ENCODE peak calls at places on chromosomes 11 and 22, in six cellular contexts. One of them, this sample, is unnamed.

GRCh38 chr11:27462543-27462942 is 10.0 kb downstream of the LGR4 start:
- DNase-seq in sigmoid colon: no peak
- DNase-seq in uterus: no peak
- DNase-seq in transverse colon: no peak
- DNase-seq in heart left ventricle: no peak
- DNase-seq in stomach: no peak
- DNase-seq in this sample: no peak

GRCh38 chr11:47607380-47607779 is 13.2 kb upstream of the C1QTNF4 start:
- DNase-seq in sigmoid colon: no peak
- DNase-seq in stomach: no peak
- DNase-seq in uterus: peak; percentile 72
- DNase-seq in heart left ventricle: peak; percentile 39
- DNase-seq in transverse colon: no peak
- DNase-seq in this sample: no peak

GRCh38 chr11:72220696-72221363 is 3.7 kb upstream of the INPPL1 start:
- DNase-seq in heart left ventricle: no peak
- DNase-seq in transverse colon: no peak
- DNase-seq in uterus: no peak
- DNase-seq in sigmoid colon: no peak
- DNase-seq in stomach: peak; percentile 22
- DNase-seq in this sample: no peak

GRCh38 chr11:127620660-127621059 is 620.1 kb upstream of the KIRREL3 start:
- DNase-seq in stomach: no peak
- DNase-seq in heart left ventricle: no peak
- DNase-seq in transverse colon: no peak
- DNase-seq in uterus: no peak
- DNase-seq in sigmoid colon: no peak
- DNase-seq in this sample: no peak

GRCh38 chr11:62139526-62140301 is 15.9 kb downstream of the INCENP start:
- DNase-seq in heart left ventricle: no peak
- DNase-seq in uterus: no peak
- DNase-seq in transverse colon: no peak
- DNase-seq in stomach: no peak
- DNase-seq in sigmoid colon: no peak
- DNase-seq in this sample: no peak

GRCh38 chr22:41598081-41598480 is 8.4 kb upstream of the PMM1 start:
- DNase-seq in sigmoid colon: no peak
- DNase-seq in stomach: no peak
- DNase-seq in heart left ventricle: no peak
- DNase-seq in transverse colon: no peak
- DNase-seq in uterus: no peak
- DNase-seq in this sample: no peak

GRCh38 chr22:20615533-20616450 is 108.4 kb downstream of the MED15 start:
- DNase-seq in stomach: no peak
- DNase-seq in sigmoid colon: no peak
- DNase-seq in transverse colon: no peak
- DNase-seq in heart left ventricle: no peak
- DNase-seq in uterus: no peak
- DNase-seq in this sample: no peak

GRCh38 chr11:124751391-124751740 is 689 bp downstream of the VSIG2 start:
- DNase-seq in stomach: no peak
- DNase-seq in transverse colon: no peak
- DNase-seq in sigmoid colon: no peak
- DNase-seq in uterus: no peak
- DNase-seq in heart left ventricle: no peak
- DNase-seq in this sample: no peak

GRCh38 chr22:35987487-35987886 is 41.1 kb downstream of the RBFOX2 start:
- DNase-seq in heart left ventricle: no peak
- DNase-seq in uterus: no peak
- DNase-seq in sigmoid colon: no peak
- DNase-seq in transverse colon: no peak
- DNase-seq in stomach: no peak
- DNase-seq in this sample: no peak

GRCh38 chr11:94011478-94011877 is 9.7 kb upstream of the HEPHL1 start:
- DNase-seq in heart left ventricle: no peak
- DNase-seq in uterus: no peak
- DNase-seq in transverse colon: no peak
- DNase-seq in sigmoid colon: no peak
- DNase-seq in stomach: no peak
- DNase-seq in this sample: no peak

GRCh38 chr11:132551011-132551410 is 981.3 kb downstream of the OPCML start:
- DNase-seq in heart left ventricle: no peak
- DNase-seq in sigmoid colon: no peak
- DNase-seq in uterus: no peak
- DNase-seq in stomach: no peak
- DNase-seq in transverse colon: no peak
- DNase-seq in this sample: no peak

GRCh38 chr22:27715078-27715477 is 86.5 kb downstream of the MN1 start:
- DNase-seq in uterus: no peak
- DNase-seq in heart left ventricle: no peak
- DNase-seq in sigmoid colon: no peak
- DNase-seq in transverse colon: no peak
- DNase-seq in stomach: no peak
- DNase-seq in this sample: no peak

GRCh38 chr11:66002648-66003225 is 434 bp downstream of the BANF1 start:
- DNase-seq in uterus: peak; percentile 57
- DNase-seq in heart left ventricle: no peak
- DNase-seq in transverse colon: peak; percentile 68
- DNase-seq in stomach: peak; percentile 70
- DNase-seq in sigmoid colon: peak; percentile 82
- DNase-seq in this sample: peak; percentile 69

GRCh38 chr11:117836077-117836960 is 11.8 kb upstream of the FXYD2 start:
- DNase-seq in stomach: peak; percentile 22
- DNase-seq in uterus: peak; percentile 10
- DNase-seq in transverse colon: peak; percentile 4
- DNase-seq in heart left ventricle: peak; percentile 5
- DNase-seq in sigmoid colon: peak; percentile 61
- DNase-seq in this sample: no peak

GRCh38 chr11:1153951-1154487 is 3.7 kb upstream of the MUC5AC start:
- DNase-seq in sigmoid colon: peak; percentile 67
- DNase-seq in stomach: peak; percentile 84
- DNase-seq in heart left ventricle: no peak
- DNase-seq in transverse colon: peak; percentile 35
- DNase-seq in uterus: peak; percentile 34
- DNase-seq in this sample: no peak

GRCh38 chr11:10325398-10326079 is 20.7 kb downstream of the ADM start:
- DNase-seq in uterus: no peak
- DNase-seq in stomach: no peak
- DNase-seq in transverse colon: no peak
- DNase-seq in heart left ventricle: no peak
- DNase-seq in sigmoid colon: no peak
- DNase-seq in this sample: no peak

GRCh38 chr22:27630754-27631153 is 170.8 kb downstream of the MN1 start:
- DNase-seq in stomach: no peak
- DNase-seq in heart left ventricle: no peak
- DNase-seq in transverse colon: no peak
- DNase-seq in sigmoid colon: no peak
- DNase-seq in uterus: no peak
- DNase-seq in this sample: no peak

GRCh38 chr11:68659158-68659921 is 25.0 kb upstream of the GAL start:
- DNase-seq in heart left ventricle: peak; percentile 67
- DNase-seq in uterus: peak; percentile 69
- DNase-seq in stomach: no peak
- DNase-seq in sigmoid colon: peak; percentile 78
- DNase-seq in transverse colon: peak; percentile 14
- DNase-seq in this sample: peak; percentile 93

GRCh38 chr22:49151256-49152131 is 676.2 kb downstream of the BRD1 start:
- DNase-seq in uterus: no peak
- DNase-seq in transverse colon: no peak
- DNase-seq in heart left ventricle: no peak
- DNase-seq in sigmoid colon: peak; percentile 61
- DNase-seq in stomach: no peak
- DNase-seq in this sample: no peak

GRCh38 chr11:117587416-117587815 is 209.6 kb downstream of the DSCAML1 start:
- DNase-seq in uterus: no peak
- DNase-seq in transverse colon: no peak
- DNase-seq in heart left ventricle: no peak
- DNase-seq in sigmoid colon: peak; percentile 43
- DNase-seq in stomach: no peak
- DNase-seq in this sample: no peak

GRCh38 chr11:105368711-105369110 is 229.1 kb upstream of the CARD18 start:
- DNase-seq in stomach: no peak
- DNase-seq in transverse colon: no peak
- DNase-seq in sigmoid colon: no peak
- DNase-seq in uterus: no peak
- DNase-seq in heart left ventricle: no peak
- DNase-seq in this sample: no peak

GRCh38 chr11:17722000-17722643 is 2.8 kb downstream of the MYOD1 start:
- DNase-seq in sigmoid colon: no peak
- DNase-seq in uterus: no peak
- DNase-seq in stomach: no peak
- DNase-seq in transverse colon: no peak
- DNase-seq in heart left ventricle: no peak
- DNase-seq in this sample: no peak
- TF ChIP-seq CTCF in sigmoid colon: no peak
- TF ChIP-seq CTCF in uterus: no peak
- TF ChIP-seq CTCF in stomach: no peak
- TF ChIP-seq CTCF in transverse colon: no peak
- TF ChIP-seq CTCF in heart left ventricle: peak; percentile 34
- TF ChIP-seq CTCF in this sample: no peak

GRCh38 chr11:16296243-16296642 is 60.1 kb downstream of the SOX6 start:
- DNase-seq in uterus: no peak
- DNase-seq in transverse colon: no peak
- DNase-seq in stomach: no peak
- DNase-seq in heart left ventricle: no peak
- DNase-seq in sigmoid colon: no peak
- DNase-seq in this sample: no peak
- H3K27ac ChIP-seq in uterus: no peak overlapping the region
- H3K27ac ChIP-seq in transverse colon: no peak overlapping the region
- H3K27ac ChIP-seq in stomach: no peak overlapping the region
- H3K27ac ChIP-seq in heart left ventricle: no peak overlapping the region
- H3K27ac ChIP-seq in sigmoid colon: no peak overlapping the region
- H3K27ac ChIP-seq in this sample: no peak overlapping the region

DNA sequence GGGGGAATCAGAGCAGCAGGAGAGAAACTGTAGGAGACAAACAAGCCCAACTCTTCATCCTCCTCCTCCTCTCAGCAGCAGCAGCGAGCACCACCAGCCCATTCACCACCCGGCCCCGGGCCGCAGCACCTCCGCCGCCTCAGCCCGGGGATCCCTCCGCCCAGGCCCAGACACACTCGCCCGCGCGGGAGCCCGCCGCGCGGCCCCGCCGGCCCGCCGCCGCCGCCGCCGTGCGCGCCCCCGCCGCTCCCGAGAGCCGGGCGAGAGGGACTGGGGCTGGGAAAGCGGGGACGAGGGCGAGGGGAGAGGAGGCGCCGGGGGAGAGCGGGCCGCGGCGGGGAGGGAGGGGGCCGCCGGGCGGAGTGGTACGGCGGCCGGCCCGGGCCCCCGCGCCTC is at the start of gene PHF21A:
- DNase-seq in sigmoid colon: peak; percentile 95
- DNase-seq in transverse colon: peak; percentile 92
- DNase-seq in heart left ventricle: peak; percentile 92
- DNase-seq in uterus: peak; percentile 91
- DNase-seq in stomach: peak; percentile 93
- DNase-seq in this sample: peak; percentile 87
- TF ChIP-seq POLR2A in sigmoid colon: peak; percentile 35
- TF ChIP-seq POLR2A in transverse colon: peak; percentile 49
- TF ChIP-seq POLR2A in heart left ventricle: no peak
- TF ChIP-seq POLR2A in uterus: peak; percentile 60
- TF ChIP-seq POLR2A in stomach: no peak
- TF ChIP-seq POLR2A in this sample: peak; percentile 46

GRCh38 chr11:111528557-111528956 is 12.0 kb upstream of the LAYN start:
- DNase-seq in transverse colon: no peak
- DNase-seq in uterus: no peak
- DNase-seq in stomach: no peak
- DNase-seq in heart left ventricle: no peak
- DNase-seq in sigmoid colon: no peak
- DNase-seq in this sample: no peak
- TF ChIP-seq CTCF in transverse colon: no peak
- TF ChIP-seq CTCF in uterus: no peak
- TF ChIP-seq CTCF in stomach: no peak
- TF ChIP-seq CTCF in heart left ventricle: no peak
- TF ChIP-seq CTCF in sigmoid colon: no peak
- TF ChIP-seq CTCF in this sample: no peak

GRCh38 chr22:38346506-38346905 is 29.3 kb upstream of the CSNK1E start:
- DNase-seq in heart left ventricle: no peak
- DNase-seq in sigmoid colon: peak; percentile 42
- DNase-seq in uterus: no peak
- DNase-seq in transverse colon: no peak
- DNase-seq in stomach: peak; percentile 13
- DNase-seq in this sample: peak; percentile 2

GRCh38 chr22:38345782-38346181 is 28.5 kb upstream of the CSNK1E start:
- DNase-seq in sigmoid colon: peak; percentile 28
- DNase-seq in stomach: peak; percentile 19
- DNase-seq in transverse colon: no peak
- DNase-seq in heart left ventricle: no peak
- DNase-seq in uterus: no peak
- DNase-seq in this sample: peak; percentile 3

GRCh38 chr22:38348751-38349496 is 31.7 kb upstream of the CSNK1E start:
- DNase-seq in heart left ventricle: no peak
- DNase-seq in transverse colon: no peak
- DNase-seq in stomach: peak; percentile 21
- DNase-seq in sigmoid colon: peak; percentile 40
- DNase-seq in uterus: no peak
- DNase-seq in this sample: no peak

GRCh38 chr22:38347181-38347943 is 30.1 kb upstream of the CSNK1E start:
- DNase-seq in stomach: peak; percentile 20
- DNase-seq in transverse colon: no peak
- DNase-seq in heart left ventricle: no peak
- DNase-seq in sigmoid colon: peak; percentile 55
- DNase-seq in uterus: no peak
- DNase-seq in this sample: no peak

GRCh38 chr22:38347944-38348750 is 30.9 kb upstream of the CSNK1E start:
- DNase-seq in sigmoid colon: peak; percentile 50
- DNase-seq in uterus: no peak
- DNase-seq in stomach: peak; percentile 17
- DNase-seq in heart left ventricle: no peak
- DNase-seq in transverse colon: peak; percentile 32
- DNase-seq in this sample: no peak
- H3K27ac ChIP-seq in sigmoid colon: no peak overlapping the region
- H3K27ac ChIP-seq in uterus: no peak overlapping the region
- H3K27ac ChIP-seq in stomach: no peak overlapping the region
- H3K27ac ChIP-seq in heart left ventricle: no peak overlapping the region
- H3K27ac ChIP-seq in transverse colon: no peak overlapping the region
- H3K27ac ChIP-seq in this sample: no peak overlapping the region

GRCh38 chr22:45179276-45180049 is 15.7 kb downstream of the NUP50 start:
- DNase-seq in stomach: no peak
- DNase-seq in sigmoid colon: no peak
- DNase-seq in heart left ventricle: no peak
- DNase-seq in transverse colon: no peak
- DNase-seq in uterus: no peak
- DNase-seq in this sample: no peak
- TF ChIP-seq POLR2A in stomach: no peak
- TF ChIP-seq POLR2A in sigmoid colon: no peak
- TF ChIP-seq POLR2A in heart left ventricle: no peak
- TF ChIP-seq POLR2A in transverse colon: no peak
- TF ChIP-seq POLR2A in uterus: no peak
- TF ChIP-seq POLR2A in this sample: no peak

GRCh38 chr22:19430890-19431541 is 517 bp downstream of the HIRA start:
- DNase-seq in uterus: no peak
- DNase-seq in heart left ventricle: peak; percentile 29
- DNase-seq in stomach: peak; percentile 65
- DNase-seq in transverse colon: peak; percentile 79
- DNase-seq in sigmoid colon: no peak
- DNase-seq in this sample: peak; percentile 12
- TF ChIP-seq CTCF in uterus: no peak
- TF ChIP-seq CTCF in heart left ventricle: no peak
- TF ChIP-seq CTCF in stomach: no peak
- TF ChIP-seq CTCF in transverse colon: no peak
- TF ChIP-seq CTCF in sigmoid colon: no peak
- TF ChIP-seq CTCF in this sample: no peak

This sample was measured in prostate gland.